ENCODE peak calls at places on chromosomes 5 and 9, in eight cellular contexts. Q is GM23248; G is aorta; C is pancreas; T is GM23338; D is MM.1S; J is CD8-positive, alpha-beta T cell; P is esophagus squamous epithelium. R is an unnamed sample. For H3K4me1, the result is how much of the 10 kb centered on the place peaks cover.

GRCh38 chr5:10466446-10467073 is 24.9 kb downstream of the ROPN1L start:
- DNase-seq in T (no peak), Q (no peak), C (no peak), G (no peak), D (no peak), P (no peak), J (no peak), R (no peak)

GRCh38 chr9:6049798-6050197 is 34.4 kb upstream of the RANBP6 start:
- DNase-seq in D (peak), C (peak), G (no peak), Q (peak), J (no peak), T (peak), P (no peak), R (no peak)

GRCh38 chr5:108531367-108532211 is 149.7 kb upstream of the FBXL17 start:
- DNase-seq in G (no peak), P (no peak), J (no peak), D (no peak), Q (no peak), C (no peak), T (no peak), R (peak)

GRCh38 chr9:78296208-78296892 is 575 bp upstream of the PSAT1 start:
- DNase-seq in G (peak), J (no peak), Q (peak), T (peak), C (peak), P (no peak), D (no peak), R (peak)

GRCh38 chr9:78325343-78325742 is 28.4 kb downstream of the PSAT1 start:
- DNase-seq in C (peak), D (no peak), Q (peak), G (no peak), P (no peak), T (no peak), J (no peak), R (peak)

GRCh38 chr5:138753794-138754698 is 821 bp downstream of the CTNNA1 start:
- DNase-seq in P (peak), Q (peak), G (peak), D (no peak), T (peak), J (no peak), C (peak), R (peak)

GRCh38 chr5:154042751-154043150 is 4.0 kb downstream of the MFAP3 start:
- DNase-seq in D (no peak), P (no peak), Q (peak), T (no peak), C (no peak), G (no peak), J (no peak), R (no peak)

GRCh38 chr5:7877851-7878250 is 8.9 kb downstream of the MTRR start:
- DNase-seq in T (no peak), D (no peak), C (no peak), G (no peak), Q (peak), J (no peak), P (no peak), R (no peak)

GRCh38 chr5:31232273-31232888 is 38.9 kb downstream of the CDH6 start:
- DNase-seq in P (no peak), G (no peak), T (peak), J (no peak), Q (peak), D (peak), C (no peak), R (peak)

GRCh38 chr5:38556115-38556598 is 289 bp downstream of the LIFR start:
- DNase-seq in P (no peak), T (peak), D (no peak), J (no peak), C (peak), G (no peak), Q (peak), R (no peak)

DNA sequence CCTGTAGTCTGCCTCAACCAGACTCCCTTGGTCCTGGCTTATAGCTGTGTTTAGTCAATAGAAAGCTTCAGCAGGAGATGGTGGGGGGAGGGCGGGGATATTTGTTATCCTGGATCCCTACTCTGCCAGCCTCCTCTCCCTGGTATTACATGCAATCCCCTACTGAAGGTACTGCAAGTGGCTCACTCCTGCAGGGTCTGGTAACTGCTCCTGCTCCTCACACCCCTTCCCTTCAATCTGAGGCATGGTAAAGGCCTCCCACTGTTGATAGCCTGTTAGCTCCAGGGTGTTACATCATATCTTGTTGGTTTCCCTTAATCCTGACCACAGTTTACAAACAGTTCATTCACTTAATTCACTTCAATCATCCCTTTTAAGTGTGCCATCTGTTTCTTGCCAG is 137.5 kb downstream of the AP3B1 start:
- DNase-seq in J (no peak), T (peak), P (no peak), G (no peak), Q (no peak), D (no peak), C (no peak), R (no peak)
- H3K4me1 ChIP-seq in J (under half), T (under half), P (under half), G (under half), Q (under half), D (under half), C (under half), R (under half)

GRCh38 chr5:88669314-88669713 is 213.7 kb downstream of the MEF2C start:
- DNase-seq in P (no peak), G (no peak), T (no peak), Q (no peak), D (no peak), C (no peak), J (no peak), R (no peak)
- H3K4me1 ChIP-seq in P (under half), G (under half), T (half or more), Q (under half), D (under half), C (under half), J (under half), R (under half)

GRCh38 chr9:136316271-136316751 is 11.0 kb upstream of the GPSM1 start:
- DNase-seq in D (no peak), G (no peak), C (no peak), P (no peak), Q (no peak), J (no peak), T (no peak), R (no peak)
- H3K4me1 ChIP-seq in D (under half), G (under half), C (under half), P (under half), Q (under half), J (under half), T (under half), R (under half)

GRCh38 chr9:98182069-98182820 is 10.2 kb downstream of the CORO2A start:
- DNase-seq in T (no peak), Q (no peak), G (no peak), J (no peak), C (no peak), D (no peak), P (no peak), R (no peak)

GRCh38 chr9:98180996-98181395 is 11.4 kb downstream of the CORO2A start:
- DNase-seq in T (no peak), C (no peak), G (no peak), D (no peak), Q (no peak), P (no peak), J (no peak), R (no peak)

GRCh38 chr9:98181746-98182068 is 10.7 kb downstream of the CORO2A start:
- DNase-seq in J (no peak), Q (no peak), G (no peak), D (no peak), P (no peak), T (no peak), C (no peak), R (no peak)

GRCh38 chr9:98176391-98177259 is 15.8 kb downstream of the CORO2A start:
- DNase-seq in C (no peak), P (no peak), G (no peak), Q (no peak), J (no peak), D (no peak), T (no peak), R (no peak)

GRCh38 chr9:98178874-98179850 is 13.3 kb downstream of the CORO2A start:
- DNase-seq in D (no peak), G (no peak), Q (no peak), T (no peak), P (no peak), J (no peak), C (no peak), R (no peak)
- H3K4me1 ChIP-seq in D (under half), G (under half), Q (under half), T (under half), P (under half), J (under half), C (under half), R (under half)

DNA sequence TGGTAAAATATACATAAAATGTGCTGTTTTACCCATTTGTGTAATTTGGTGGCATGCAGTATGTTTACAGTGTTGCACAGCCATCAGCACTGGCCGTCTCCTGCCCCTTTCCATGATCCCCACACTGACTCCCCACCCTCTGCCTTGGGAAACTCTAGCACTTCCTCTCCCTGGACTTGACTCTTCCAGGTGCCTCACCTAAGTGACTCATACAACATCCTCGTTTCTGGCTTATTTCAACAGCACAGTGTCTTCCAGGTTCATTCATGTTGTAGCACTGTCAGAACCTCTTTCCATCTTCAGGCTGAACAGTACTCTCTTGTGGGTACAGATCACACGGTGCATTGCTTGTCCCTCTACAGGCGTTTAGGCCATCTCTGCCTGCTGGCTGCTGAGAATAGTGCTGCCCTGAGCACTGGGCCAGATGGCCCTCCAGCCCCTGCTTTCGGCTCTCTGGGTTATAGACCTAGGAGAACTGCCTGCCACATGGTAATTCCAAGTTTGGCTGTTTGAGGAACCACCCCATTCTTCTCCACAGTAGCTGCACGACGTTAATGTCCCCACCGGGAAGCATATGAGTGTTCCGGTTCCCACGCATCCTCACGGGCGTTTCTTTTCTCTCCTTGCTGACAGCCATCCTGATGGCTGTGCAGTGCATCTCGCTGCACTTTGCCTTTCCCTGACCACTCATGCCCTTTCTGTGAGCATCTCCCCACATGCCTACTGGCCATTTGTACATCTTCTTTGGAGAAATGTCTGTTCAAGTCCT is 211.8 kb downstream of the FANCC start:
- DNase-seq in D (no peak), T (no peak), C (no peak), Q (no peak), G (peak), J (no peak), P (no peak), R (no peak)
- H3K4me1 ChIP-seq in D (under half), T (under half), C (under half), Q (under half), G (under half), J (under half), P (half or more), R (under half)

R was measured in cardiac muscle cell.